ENCODE peak calls at places on chromosome 18, in five cellular contexts. N is OCI-LY7; K is A549; O is ascending aorta; U is CD8-positive, alpha-beta T cell. Z is an unnamed sample.

GRCh38 chr18:74078257-74078656 is 69.4 kb downstream of the FBXO15 start:
- DNase-seq in U (no peak), K (no peak), O (no peak), N (no peak), Z (no peak)

GRCh38 chr18:56286775-56287174 is 351.6 kb downstream of the TXNL1 start:
- DNase-seq in O (no peak), U (no peak), N (no peak), K (no peak), Z (no peak)

GRCh38 chr18:34744569-34744968 is 34.5 kb downstream of the DTNA start:
- DNase-seq in K (no peak), O (no peak), N (no peak), U (no peak), Z (no peak)

GRCh38 chr18:78623142-78623541 is 356.5 kb upstream of the SALL3 start:
- DNase-seq in N (peak; percentile 48), U (no peak), K (no peak), O (peak; percentile 7), Z (no peak)

GRCh38 chr18:74994502-74995403 is 214.2 kb downstream of the PTGR3 start:
- DNase-seq in N (no peak), U (peak; percentile 53), O (no peak), K (no peak), Z (no peak)

GRCh38 chr18:75157851-75158250 is 51.1 kb downstream of the PTGR3 start:
- DNase-seq in U (no peak), K (no peak), N (no peak), O (no peak), Z (no peak)

GRCh38 chr18:61334951-61335736 is 1.9 kb downstream of the CDH20 start:
- DNase-seq in K (no peak), N (no peak), O (no peak), U (no peak), Z (no peak)

GRCh38 chr18:61388010-61388409 is 54.8 kb downstream of the CDH20 start:
- DNase-seq in N (no peak), U (no peak), O (no peak), K (no peak), Z (no peak)

GRCh38 chr18:44637210-44638051 is 43.3 kb upstream of the SETBP1 start:
- DNase-seq in O (no peak), U (no peak), N (no peak), K (peak; percentile 28), Z (no peak)

GRCh38 chr18:3703732-3704176 is 253.8 kb downstream of the TGIF1 start:
- DNase-seq in K (peak; percentile 72), U (no peak), N (peak; percentile 65), O (peak; percentile 79), Z (peak; percentile 13)

GRCh38 chr18:68840554-68841263 is 42.8 kb downstream of the CCDC102B start:
- DNase-seq in O (no peak), U (no peak), N (no peak), K (peak; percentile 58), Z (no peak)

GRCh38 chr18:58789856-58790255 is 74.8 kb upstream of the ZNF532 start:
- DNase-seq in U (no peak), K (peak; percentile 88), O (no peak), N (no peak), Z (no peak)

GRCh38 chr18:24212939-24213338 is 74.1 kb downstream of the CABYR start:
- DNase-seq in U (no peak), O (no peak), N (no peak), K (peak; percentile 41), Z (no peak)

GRCh38 chr18:62485684-62486083 is 37.1 kb upstream of the ZCCHC2 start:
- DNase-seq in O (no peak), K (peak; percentile 67), N (no peak), U (no peak), Z (no peak)

GRCh38 chr18:80244956-80245730 is 2.2 kb downstream of the PARD6G start:
- DNase-seq in N (no peak), O (no peak), K (no peak), U (peak; percentile 42), Z (no peak)

GRCh38 chr18:5772271-5772670 is 123.1 kb downstream of the TMEM200C start:
- DNase-seq in N (no peak), K (no peak), O (no peak), U (no peak), Z (no peak)

GRCh38 chr18:79899609-79900435 is 51.6 kb downstream of the SLC66A2 start:
- DNase-seq in K (no peak), N (no peak), O (no peak), U (peak; percentile 44), Z (no peak)

GRCh38 chr18:10771053-10771709 is 245.4 kb downstream of the NAPG start:
- DNase-seq in U (no peak), O (no peak), K (no peak), N (no peak), Z (no peak)

GRCh38 chr18:70643812-70644211 is 355.0 kb downstream of the SOCS6 start:
- DNase-seq in K (no peak), O (no peak), N (no peak), U (no peak), Z (no peak)

GRCh38 chr18:34039194-34039593 is 185.5 kb downstream of the NOL4 start:
- DNase-seq in N (peak; percentile 25), U (no peak), K (no peak), O (no peak), Z (no peak)

GRCh38 chr18:52348209-52348608 is 8.2 kb downstream of the DCC start:
- DNase-seq in N (peak; percentile 7), O (no peak), U (no peak), K (peak; percentile 42), Z (no peak)

GRCh38 chr18:9025104-9025838 is 77.2 kb upstream of the NDUFV2 start:
- DNase-seq in O (no peak), U (no peak), N (no peak), K (peak; percentile 13), Z (no peak)

GRCh38 chr18:10497350-10497749 is 28.5 kb upstream of the NAPG start:
- DNase-seq in N (no peak), U (no peak), O (no peak), K (no peak), Z (no peak)

GRCh38 chr18:75202976-75203375 is 6.0 kb downstream of the PTGR3 start:
- DNase-seq in N (no peak), U (no peak), K (no peak), O (no peak), Z (no peak)

GRCh38 chr18:46917108-46917807 is at the start of the genes KATNAL2 and PIAS2:
- DNase-seq in U (peak; percentile 86), N (peak; percentile 85), O (peak; percentile 87), K (peak; percentile 68), Z (peak; percentile 68)
- H3K4me1 ChIP-seq in U (peaks cover 12% of the 10 kb centered on the region), N (peaks cover 12% of the 10 kb centered on the region), O (no peaks in the 10 kb centered on the region), K (peaks cover 12% of the 10 kb centered on the region), Z (peaks cover 17% of the 10 kb centered on the region)

DNA sequence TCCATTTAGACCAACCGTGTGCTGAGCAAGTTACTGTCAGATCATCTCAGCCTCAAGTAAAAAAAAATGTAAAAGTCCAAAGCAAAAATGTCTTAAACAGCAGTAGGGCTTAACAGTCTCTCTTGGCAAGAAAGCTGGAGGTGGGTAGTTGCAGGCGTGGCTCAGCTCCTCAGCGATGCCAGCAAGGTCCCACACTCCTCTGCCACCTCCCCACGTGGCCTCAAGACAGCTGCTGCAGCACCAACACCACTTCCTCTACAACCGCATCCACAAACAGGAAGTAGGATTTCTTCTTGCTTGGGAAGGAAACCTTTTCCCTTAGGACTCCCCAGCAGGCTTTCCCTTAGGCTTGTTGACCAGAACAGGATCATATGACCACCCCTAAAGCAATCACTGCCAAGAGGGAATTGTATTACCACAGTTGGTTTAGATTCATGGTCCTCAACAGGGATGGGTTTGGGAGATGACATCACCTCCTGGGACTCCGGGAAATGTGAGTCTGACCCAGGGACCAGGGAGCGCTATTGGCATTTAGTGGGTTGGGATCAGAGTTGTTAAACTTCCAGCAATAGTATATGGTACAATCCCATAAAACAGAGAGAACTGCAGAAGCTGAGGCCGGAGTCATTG is 97.1 kb downstream of the MAPK4 start:
- DNase-seq in U (no peak), N (no peak), O (no peak), K (no peak), Z (no peak)
- H3K27ac ChIP-seq in U (no peak overlapping the region), N (no peak overlapping the region), O (no peak overlapping the region), K (no peak overlapping the region), Z (no peak overlapping the region)

DNA sequence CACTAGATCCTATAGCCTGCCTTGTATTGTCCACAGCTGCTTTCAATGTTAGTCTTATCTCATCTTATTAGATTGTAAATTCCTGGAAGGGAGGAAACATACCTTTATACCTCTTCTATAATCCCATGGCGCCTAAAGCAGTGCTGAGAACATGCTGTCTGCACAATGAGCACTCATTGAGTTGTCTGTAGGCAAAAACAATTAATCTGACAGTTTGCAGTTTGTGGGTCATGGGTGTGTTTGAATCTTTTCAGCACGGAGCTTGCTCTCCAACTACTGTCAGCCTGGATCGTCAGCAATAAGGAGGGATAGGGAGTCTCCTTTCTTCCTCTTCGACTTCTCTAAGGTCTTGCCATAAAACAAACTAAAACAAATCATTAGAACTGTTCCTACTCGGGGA is 26.6 kb upstream of the GREB1L start:
- DNase-seq in K (no peak), U (no peak), N (no peak), O (no peak), Z (no peak)
- H3K4me1 ChIP-seq in K (no peaks in the 10 kb centered on the region), U (no peaks in the 10 kb centered on the region), N (no peaks in the 10 kb centered on the region), O (no peaks in the 10 kb centered on the region), Z (no peaks in the 10 kb centered on the region)

DNA sequence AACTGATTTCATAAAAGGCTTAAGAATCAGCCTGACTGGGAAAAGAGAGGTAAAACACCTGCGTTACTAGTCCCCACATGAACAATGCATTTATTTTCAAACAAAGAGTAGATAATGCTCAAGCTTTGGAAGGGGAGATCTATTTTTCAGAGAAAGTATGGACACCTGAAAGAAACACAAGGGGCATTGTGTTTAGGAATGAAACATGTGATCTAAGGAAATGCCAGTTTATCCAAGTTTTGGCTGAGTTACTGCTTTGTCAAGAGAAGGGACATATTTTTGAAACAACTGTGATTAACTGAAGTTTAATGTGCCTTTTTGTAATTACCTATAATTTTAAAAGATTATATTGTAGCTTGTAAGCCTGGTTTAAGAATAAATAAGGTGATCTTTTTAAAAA is 49.3 kb upstream of the RBBP8 start:
- DNase-seq in U (no peak), O (no peak), K (no peak), N (no peak), Z (no peak)
- H3K27ac ChIP-seq in U (no peak overlapping the region), O (no peak overlapping the region), K (no peak overlapping the region), N (no peak overlapping the region), Z (no peak overlapping the region)

DNA sequence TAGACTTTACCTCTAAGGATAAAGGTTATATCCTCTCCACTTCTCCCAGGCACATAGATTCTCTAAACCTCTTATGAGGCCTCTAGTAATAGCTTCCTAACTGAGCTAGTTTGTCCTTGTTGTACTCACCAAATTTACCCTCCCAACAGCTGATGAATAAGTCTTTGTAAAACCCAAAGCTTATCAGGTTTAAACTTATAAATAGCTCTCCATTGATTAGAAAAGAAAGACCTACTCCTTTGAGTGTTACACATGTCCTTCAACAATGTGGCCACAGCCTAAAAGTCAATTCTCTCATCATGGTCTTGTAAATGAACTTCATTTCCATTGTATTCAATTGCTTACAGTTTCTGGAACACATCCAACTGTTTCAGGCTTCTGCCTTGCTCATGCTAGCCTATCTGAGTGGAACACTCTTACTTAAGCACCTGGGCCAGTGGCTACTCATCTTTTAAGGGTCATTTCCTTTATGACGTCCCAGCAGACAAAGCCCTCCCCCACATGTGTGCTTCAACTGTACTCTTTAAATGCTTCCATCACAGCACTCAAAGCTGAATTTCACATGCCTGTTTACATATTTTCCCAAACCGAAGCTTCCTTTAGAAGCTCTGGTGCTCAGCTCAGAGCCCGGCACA is 131.6 kb downstream of the CDH2 start:
- DNase-seq in O (no peak), N (no peak), U (no peak), K (peak; percentile 31), Z (no peak)
- H3K4me1 ChIP-seq in O (no peaks in the 10 kb centered on the region), N (no peaks in the 10 kb centered on the region), U (no peaks in the 10 kb centered on the region), K (peaks cover 40% of the 10 kb centered on the region), Z (no peaks in the 10 kb centered on the region)

Z was measured in CD4-positive, CD25-positive, alpha-beta regulatory T cell.